ENCODE peak calls at places on chromosomes 6 and 20, in ten cellular contexts. K is mucosa of descending colon; P is astrocyte of the cerebellum; A is foreskin keratinocyte; E is IMR-90; N is CD4-positive, alpha-beta T cell; H is BE2C; S is GM06990; G is mammary epithelial cell; B is ovary. J is an unnamed sample.

GRCh38 chr6:169098136-169098535 is 155.5 kb downstream of the THBS2 start:
- DNase-seq in H (no peak), G (no peak), N (no peak), B (no peak), A (no peak), E (peak; percentile 31), S (no peak), P (no peak), K (no peak), J (no peak)

GRCh38 chr20:33211817-33212424 is 5.2 kb upstream of the BPIFA3 start:
- DNase-seq in P (peak; percentile 6), H (peak; percentile 65), B (no peak), A (peak; percentile 13), E (peak; percentile 33), K (peak; percentile 61), S (no peak), N (no peak), G (peak; percentile 44), J (peak; percentile 56)

GRCh38 chr6:35687658-35688604 is 784 bp downstream of the FKBP5 start:
- DNase-seq in P (no peak), H (peak; percentile 59), E (peak; percentile 57), S (peak; percentile 72), A (peak; percentile 33), K (peak; percentile 76), G (peak; percentile 63), N (peak; percentile 38), B (peak; percentile 75), J (peak; percentile 70)

GRCh38 chr20:9139106-9139808 is 70.4 kb downstream of the PLCB4 start:
- DNase-seq in B (no peak), A (no peak), K (no peak), G (no peak), E (no peak), H (no peak), S (no peak), P (no peak), N (no peak), J (no peak)

GRCh38 chr6:74113901-74114300 is 417.9 kb downstream of the CD109 start:
- DNase-seq in S (no peak), B (no peak), K (no peak), P (no peak), G (no peak), H (no peak), E (peak; percentile 74), A (peak; percentile 22), N (no peak), J (no peak)

GRCh38 chr6:42704251-42704936 is 18.0 kb downstream of the PRPH2 start:
- DNase-seq in E (no peak), P (no peak), N (no peak), B (peak; percentile 70), G (no peak), A (no peak), H (no peak), S (no peak), K (no peak), J (no peak)

GRCh38 chr6:75480425-75480824 is 13.2 kb downstream of the FILIP1 start:
- DNase-seq in P (no peak), K (no peak), S (no peak), H (no peak), A (no peak), G (no peak), B (no peak), E (peak; percentile 40), N (no peak), J (no peak)

GRCh38 chr6:170100046-170100445 is 190.8 kb downstream of the DLL1 start:
- DNase-seq in P (no peak), E (no peak), A (no peak), N (no peak), H (no peak), S (no peak), B (peak; percentile 5), K (no peak), G (no peak), J (no peak)

GRCh38 chr6:33983109-33983475 is 162.8 kb downstream of the GRM4 start:
- DNase-seq in H (no peak), E (peak; percentile 1), G (no peak), K (peak; percentile 76), B (no peak), S (no peak), A (no peak), N (no peak), P (no peak), J (no peak)

GRCh38 chr20:53994088-53994487 is 76.3 kb downstream of the BCAS1 start:
- DNase-seq in P (no peak), B (no peak), A (no peak), G (no peak), K (no peak), N (no peak), S (no peak), H (no peak), E (no peak), J (no peak)

GRCh38 chr20:56604690-56605089 is 24.4 kb upstream of the TFAP2C start:
- DNase-seq in K (no peak), E (no peak), A (no peak), B (no peak), N (no peak), S (no peak), H (no peak), P (no peak), G (no peak), J (no peak)

GRCh38 chr20:48405909-48406308 is 421.9 kb downstream of the PREX1 start:
- DNase-seq in B (no peak), S (no peak), A (no peak), K (no peak), G (no peak), H (peak; percentile 65), P (no peak), E (no peak), N (no peak), J (no peak)

GRCh38 chr20:48769111-48769879 is 58.5 kb downstream of the PREX1 start:
- DNase-seq in P (no peak), K (no peak), G (no peak), S (peak; percentile 51), N (peak; percentile 64), B (no peak), A (no peak), E (no peak), H (no peak), J (peak; percentile 39)

GRCh38 chr20:51629399-51630058 is 87.0 kb upstream of the NFATC2 start:
- DNase-seq in K (no peak), E (no peak), S (no peak), G (no peak), B (no peak), N (no peak), A (no peak), P (no peak), H (no peak), J (no peak)

GRCh38 chr20:1424336-1424735 is 31.5 kb upstream of the FKBP1A start:
- DNase-seq in E (no peak), G (peak; percentile 67), B (no peak), A (no peak), P (no peak), N (no peak), S (no peak), K (no peak), H (no peak), J (no peak)

GRCh38 chr6:157716553-157716952 is 106.5 kb upstream of the SNX9 start:
- DNase-seq in B (no peak), P (no peak), G (no peak), E (no peak), N (no peak), S (no peak), H (no peak), A (no peak), K (no peak), J (no peak)

GRCh38 chr6:32879691-32880090 is 25.7 kb downstream of the PSMB9 start:
- DNase-seq in G (no peak), A (no peak), P (no peak), K (no peak), H (no peak), S (no peak), N (no peak), E (no peak), B (no peak), J (no peak)

GRCh38 chr6:94071835-94072234 is 652.5 kb upstream of the EPHA7 start:
- DNase-seq in H (no peak), N (no peak), P (no peak), A (no peak), S (no peak), K (no peak), G (no peak), B (no peak), E (no peak), J (no peak)
- TF ChIP-seq CTCF in H (no peak), N (no peak), P (no peak), A (no peak), S (no peak), K (no peak), G (no peak), B (no peak), E (no peak), J (no peak)

GRCh38 chr6:20313086-20313485 is 88.6 kb upstream of the E2F3 start:
- DNase-seq in G (no peak), N (no peak), H (no peak), B (no peak), A (no peak), K (no peak), E (no peak), P (no peak), S (no peak), J (no peak)
- TF ChIP-seq CTCF in G (no peak), N (no peak), H (no peak), B (no peak), A (no peak), K (no peak), E (no peak), P (no peak), S (no peak), J (no peak)

GRCh38 chr6:117404548-117404947 is 21.2 kb downstream of the ROS1 start:
- DNase-seq in E (peak; percentile 21), B (no peak), P (no peak), G (peak; percentile 26), H (no peak), N (no peak), S (no peak), A (no peak), K (no peak), J (no peak)
- TF ChIP-seq CTCF in E (peak; percentile 53), B (no peak), P (peak; percentile 61), G (peak; percentile 29), H (no peak), N (no peak), S (no peak), A (no peak), K (peak; percentile 13), J (no peak)

DNA sequence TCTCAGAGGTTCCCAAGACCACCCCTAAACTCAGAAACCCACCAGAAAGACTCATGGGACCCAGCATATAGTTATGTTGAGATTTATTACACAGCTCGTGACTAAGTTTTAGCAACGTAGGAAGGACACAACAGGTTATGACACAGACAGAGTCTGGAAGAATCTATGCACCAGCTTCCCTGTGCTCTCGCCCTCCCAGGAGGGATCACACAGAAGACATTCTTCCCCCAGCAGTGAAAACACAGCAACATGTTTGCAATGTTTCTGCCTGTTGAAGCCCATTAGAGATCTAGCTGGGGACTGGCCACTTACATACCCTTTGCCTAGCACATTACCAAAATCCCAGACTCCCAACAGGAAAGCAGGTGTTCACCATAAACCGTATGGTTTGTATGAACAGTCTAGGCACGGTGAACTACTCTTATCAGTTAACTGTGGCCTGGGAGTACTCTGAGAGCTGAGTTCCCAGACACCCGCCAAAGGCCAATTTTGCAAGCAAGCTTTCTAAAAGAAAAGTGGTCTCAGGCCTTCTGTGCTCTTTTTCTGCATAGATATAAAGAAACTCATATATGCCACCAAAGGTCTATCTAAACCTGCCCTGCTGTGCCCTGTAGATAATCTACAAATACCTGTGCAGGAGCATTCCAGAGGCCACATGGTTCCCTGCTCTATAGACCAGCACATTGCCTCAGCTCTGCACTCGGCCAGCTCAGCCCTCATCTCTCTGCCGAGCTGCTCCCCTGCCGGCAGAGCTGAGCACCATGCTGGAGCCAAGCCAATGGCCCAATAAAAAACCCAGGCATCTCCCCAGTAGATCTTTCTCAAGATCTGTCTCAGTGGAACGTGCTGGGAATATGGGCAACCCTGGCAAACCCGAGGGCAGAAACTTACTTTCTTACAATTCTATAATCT is 69.6 kb upstream of the SMIM28 start:
- DNase-seq in H (peak; percentile 52), A (no peak), N (no peak), S (no peak), K (peak; percentile 51), G (no peak), B (no peak), E (no peak), P (no peak), J (no peak)
- TF ChIP-seq CTCF in H (peak; percentile 19), A (peak; percentile 21), N (no peak), S (no peak), K (no peak), G (no peak), B (no peak), E (no peak), P (peak; percentile 54), J (no peak)

J was measured in GM20000.